ENCODE peak calls at places on chromosomes 11 and 22, in six cellular contexts. H is GM10248; V is cardiac muscle cell; F is ELF-1; I is stimulated activated CD4-positive, alpha-beta T cell treated with anti-CD3 and anti-CD28 coated beads, Interleukin-12 subunit alpha, Interleukin-12 subunit beta, amount 100 ng/mL, for 4 hours; O is HTR-8/SVneo. U is an unnamed sample.

GRCh38 chr22:36541831-36542391 is 12.9 kb upstream of the EIF3D start:
- DNase-seq in O (peak; percentile 66), F (no peak), V (peak; percentile 74), I (peak; percentile 41), H (no peak), U (peak; percentile 86)

GRCh38 chr11:104531075-104531474 is 367.1 kb upstream of the PDGFD start:
- DNase-seq in H (peak; percentile 3), I (no peak), V (no peak), O (peak; percentile 5), F (peak; percentile 14), U (no peak)

GRCh38 chr11:68191661-68192579 is 21.2 kb downstream of the KMT5B start:
- DNase-seq in V (no peak), I (no peak), F (no peak), O (no peak), H (no peak), U (peak; percentile 41)

GRCh38 chr11:102293873-102294601 is 23.2 kb upstream of the BIRC3 start:
- DNase-seq in O (peak; percentile 69), V (peak; percentile 70), H (peak; percentile 64), F (no peak), I (no peak), U (no peak)

GRCh38 chr11:114085965-114086364 is 26.5 kb downstream of the ZBTB16 start:
- DNase-seq in H (no peak), O (no peak), I (no peak), V (no peak), F (no peak), U (no peak)

GRCh38 chr22:26416670-26417270 is 12.3 kb upstream of the ASPHD2 start:
- DNase-seq in H (no peak), V (peak; percentile 75), F (peak; percentile 91), I (no peak), O (peak; percentile 67), U (peak; percentile 49)

GRCh38 chr22:19687561-19688300 is 26.6 kb upstream of the SEPTIN5 start:
- DNase-seq in V (no peak), H (no peak), F (no peak), I (no peak), O (no peak), U (no peak)

GRCh38 chr22:38697055-38697980 is 3.4 kb downstream of the JOSD1 start:
- DNase-seq in H (no peak), V (peak; percentile 80), I (no peak), F (peak; percentile 14), O (no peak), U (peak; percentile 23)

GRCh38 chr11:110433393-110434333 is 3.9 kb downstream of the FDX1 start:
- DNase-seq in O (peak; percentile 25), F (peak; percentile 13), H (peak; percentile 32), V (peak; percentile 48), I (no peak), U (peak; percentile 38)

GRCh38 chr22:19897726-19898515 is 43.2 kb upstream of the GNB1L start:
- DNase-seq in F (no peak), H (no peak), I (no peak), V (no peak), O (no peak), U (no peak)

GRCh38 chr11:121452609-121453150 is at the start of gene SORL1-AS1:
- DNase-seq in F (no peak), H (no peak), V (no peak), I (peak; percentile 37), O (peak; percentile 10), U (no peak)

GRCh38 chr11:36878747-36879146 is 280.7 kb upstream of the RAG2 start:
- DNase-seq in O (no peak), I (no peak), V (no peak), F (no peak), H (no peak), U (no peak)

GRCh38 chr11:15893080-15893492 is 463.3 kb downstream of the SOX6 start:
- DNase-seq in O (peak; percentile 41), V (peak; percentile 60), I (no peak), H (no peak), F (peak; percentile 32), U (peak; percentile 15)

GRCh38 chr11:121575250-121575962 is 122.6 kb upstream of the SORL1-AS1 start:
- DNase-seq in F (no peak), I (no peak), H (peak; percentile 42), V (peak; percentile 58), O (no peak), U (no peak)

GRCh38 chr22:19720150-19720827 is 3.0 kb upstream of the GP1BB start:
- DNase-seq in F (no peak), O (no peak), I (no peak), V (no peak), H (no peak), U (no peak)